ENCODE peak calls at places on chromosomes 16 and 17, in eight cellular contexts. U, D, V, Q, A, K, C and F are unnamed samples.

GRCh38 chr17:66272699-66273390 is 29.6 kb upstream of the PRKCA start:
- DNase-seq in V (peak; percentile 91), U (peak; percentile 71), A (no peak), K (no peak), D (no peak), C (peak; percentile 51), Q (no peak), F (no peak)

GRCh38 chr16:2751577-2752034 is 832 bp upstream of the SRRM2 start:
- DNase-seq in A (peak; percentile 83), U (peak; percentile 55), K (no peak), Q (peak; percentile 33), V (no peak), D (no peak), C (no peak), F (no peak)

GRCh38 chr17:69960755-69961154 is 114.3 kb upstream of the KCNJ16 start:
- DNase-seq in D (peak; percentile 52), V (no peak), K (no peak), C (no peak), Q (no peak), U (peak; percentile 66), A (no peak), F (no peak)

GRCh38 chr16:35746281-35746962 is 2287.0 kb downstream of the TP53TG3F start:
- DNase-seq in U (no peak), K (no peak), D (no peak), Q (no peak), C (no peak), V (no peak), A (peak; percentile 8), F (no peak)

GRCh38 chr16:67967183-67967955 is 1.1 kb downstream of the SLC12A4 start:
- DNase-seq in U (no peak), K (no peak), V (peak; percentile 45), Q (no peak), C (peak; percentile 47), A (no peak), D (no peak), F (no peak)

GRCh38 chr17:38455288-38455915 is 27.1 kb downstream of the ARHGAP23 start:
- DNase-seq in K (no peak), D (no peak), C (no peak), V (no peak), Q (no peak), A (no peak), U (no peak), F (no peak)

GRCh38 chr16:22217890-22218730 is 12.0 kb downstream of the EEF2K start:
- DNase-seq in U (peak; percentile 82), D (no peak), V (no peak), Q (no peak), C (no peak), K (no peak), A (peak; percentile 86), F (no peak)

GRCh38 chr17:77222356-77222755 is 81.6 kb downstream of the SEC14L1 start:
- DNase-seq in A (no peak), U (no peak), V (no peak), K (no peak), C (no peak), Q (no peak), D (no peak), F (no peak)

GRCh38 chr17:19239544-19239943 is 2.4 kb downstream of the EPN2 start:
- DNase-seq in K (no peak), A (no peak), V (no peak), D (no peak), U (peak; percentile 75), Q (no peak), C (no peak), F (no peak)

GRCh38 chr16:27425961-27426360 is 24.0 kb downstream of the IL21R start:
- DNase-seq in V (no peak), Q (no peak), A (no peak), D (no peak), U (no peak), C (no peak), K (no peak), F (no peak)

GRCh38 chr17:15910791-15911190 is 34.1 kb upstream of the ADORA2B start:
- DNase-seq in K (no peak), U (no peak), D (no peak), Q (no peak), C (no peak), A (no peak), V (no peak), F (no peak)

GRCh38 chr16:66961065-66961744 is at the start of gene CES3:
- DNase-seq in Q (peak; percentile 89), V (peak; percentile 63), A (peak; percentile 73), U (no peak), C (peak; percentile 67), K (peak; percentile 10), D (no peak), F (no peak)

GRCh38 chr17:3535253-3535995 is 22.2 kb downstream of the TRPV3 start:
- DNase-seq in C (peak; percentile 39), A (peak; percentile 89), K (peak; percentile 31), U (no peak), V (no peak), D (peak; percentile 42), Q (peak; percentile 57), F (no peak)

GRCh38 chr17:74742153-74742515 is 5.1 kb downstream of the RAB37 start:
- DNase-seq in C (no peak), A (peak; percentile 62), V (no peak), D (no peak), Q (peak; percentile 71), U (no peak), K (no peak), F (no peak)

GRCh38 chr17:1793447-1793806 is 31.6 kb downstream of the SERPINF1 start:
- DNase-seq in Q (no peak), A (no peak), K (no peak), C (no peak), U (peak; percentile 17), V (no peak), D (no peak), F (no peak)

GRCh38 chr17:77455111-77455877 is 314.5 kb downstream of the SEC14L1 start:
- DNase-seq in U (no peak), K (no peak), A (no peak), C (peak; percentile 88), V (no peak), D (no peak), Q (no peak), F (no peak)

GRCh38 chr17:34713687-34714086 is 134.3 kb downstream of the TMEM132E start:
- DNase-seq in U (no peak), K (no peak), C (no peak), V (no peak), D (no peak), Q (no peak), A (no peak), F (no peak)

GRCh38 chr17:82531431-82531881 is 11.9 kb downstream of the FOXK2 start:
- DNase-seq in K (no peak), C (peak; percentile 82), V (peak; percentile 75), U (no peak), Q (no peak), D (no peak), A (no peak), F (no peak)

GRCh38 chr17:59803377-59803757 is 89.4 kb downstream of the TUBD1 start:
- DNase-seq in A (no peak), U (no peak), D (no peak), Q (no peak), V (no peak), K (no peak), C (no peak), F (no peak)
- TF ChIP-seq CTCF in A (no peak), U (no peak), D (no peak), Q (no peak), V (no peak), K (no peak), C (no peak), F (no peak)

GRCh38 chr17:51748749-51749604 is 409.5 kb downstream of the CA10 start:
- DNase-seq in U (no peak), C (no peak), K (no peak), D (no peak), A (no peak), V (no peak), Q (no peak), F (no peak)

GRCh38 chr17:51745993-51746392 is 412.5 kb downstream of the CA10 start:
- DNase-seq in C (no peak), Q (no peak), K (no peak), A (no peak), U (no peak), V (no peak), D (no peak), F (no peak)

DNA sequence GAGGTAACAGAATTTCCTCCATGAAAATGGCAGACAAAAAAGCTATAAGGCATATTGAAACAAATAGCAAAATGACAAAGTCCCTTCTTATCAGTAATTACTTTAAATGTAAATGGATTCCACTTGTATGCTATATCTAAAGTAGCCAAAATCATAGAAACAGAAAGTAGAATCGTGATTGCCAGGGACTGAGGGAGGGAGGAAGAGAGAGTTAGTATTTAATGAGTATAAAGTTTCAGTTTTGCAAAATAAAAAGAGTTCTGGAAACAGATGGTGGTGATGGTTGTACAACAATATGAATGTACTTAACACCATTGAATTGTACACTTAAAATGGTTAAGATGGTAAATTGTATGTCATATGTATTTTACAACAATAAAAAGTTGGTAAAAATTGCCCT is 407.4 kb downstream of the CA10 start:
- DNase-seq in U (no peak), K (no peak), D (no peak), V (no peak), C (no peak), Q (no peak), A (no peak), F (no peak)
- TF ChIP-seq CTCF in U (no peak), K (no peak), D (no peak), V (no peak), C (no peak), Q (no peak), A (no peak), F (no peak)

DNA sequence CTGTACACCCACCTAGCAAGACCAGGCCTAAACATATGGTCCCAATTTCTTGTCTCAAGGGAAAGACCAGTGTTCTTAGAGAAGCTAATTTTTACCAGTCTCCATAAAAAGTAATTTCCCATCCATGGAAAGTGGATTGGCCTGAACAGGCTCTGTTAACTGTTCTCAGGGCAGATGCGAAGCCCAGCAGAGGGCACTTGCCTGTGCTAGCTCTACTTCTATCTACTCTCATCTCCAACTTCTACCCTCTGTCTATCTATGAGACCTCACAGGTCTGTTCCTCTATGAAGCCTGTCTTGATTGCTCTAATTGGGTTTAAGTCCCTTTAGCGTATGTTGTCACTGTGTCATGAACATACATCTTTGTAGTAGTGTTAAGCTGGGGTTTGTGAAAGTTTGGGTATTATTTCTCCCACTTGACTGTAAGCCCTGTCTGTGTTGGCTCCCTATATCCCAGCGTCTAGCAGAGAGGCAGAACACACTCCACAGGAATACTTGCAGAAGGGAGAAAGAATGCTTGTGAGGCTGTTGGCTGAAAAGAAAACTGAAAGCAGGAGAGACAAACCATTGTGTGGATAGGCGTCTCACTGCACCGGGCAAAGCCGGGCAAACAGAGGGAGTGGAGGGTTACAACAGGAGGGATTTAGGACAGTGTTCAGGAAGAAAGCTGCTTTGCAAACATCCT is 167.2 kb upstream of the MAF start:
- DNase-seq in V (no peak), K (peak; percentile 8), Q (peak; percentile 57), D (no peak), A (no peak), C (peak; percentile 37), U (no peak), F (no peak)
- TF ChIP-seq CTCF in V (peak; percentile 11), K (peak; percentile 57), Q (peak; percentile 29), D (no peak), A (no peak), C (peak; percentile 74), U (no peak), F (no peak)

DNA sequence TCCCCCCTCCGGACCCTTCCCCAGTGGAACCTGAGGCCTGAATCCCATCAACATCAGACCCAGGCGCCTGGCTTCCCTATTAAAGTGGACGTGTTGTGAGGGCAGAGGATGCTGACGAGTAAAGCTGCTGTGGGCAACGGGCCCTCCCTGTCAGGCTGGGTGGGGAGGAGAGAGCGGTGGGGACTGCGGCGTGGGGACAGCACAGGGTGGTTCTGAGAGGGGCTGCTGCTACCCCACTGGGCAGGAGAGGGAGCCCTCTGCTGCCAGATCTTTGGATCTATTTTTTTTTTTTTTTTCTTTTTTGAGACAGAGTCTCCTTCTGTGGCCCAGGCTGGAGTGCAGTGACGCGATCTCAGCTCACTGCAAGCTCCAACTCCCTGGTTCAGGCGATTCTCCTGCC is 5.9 kb downstream of the CA5A start:
- DNase-seq in K (no peak), U (no peak), V (no peak), C (no peak), D (no peak), A (no peak), Q (no peak), F (no peak)
- TF ChIP-seq CTCF in K (peak; percentile 22), U (no peak), V (peak; percentile 38), C (peak; percentile 62), D (no peak), A (peak; percentile 20), Q (no peak), F (peak; percentile 18)